ENCODE peak calls at places on chromosomes 4 and X, in seven cellular contexts. I is neural progenitor cell, T is OCI-LY7, X is mammary epithelial cell, H is lung, K is ovary, N is esophagus squamous epithelium. C is an unnamed sample.

GRCh38 chrX:37854748-37855147 is 7.4 kb upstream of the DYNLT3 start:
- DNase-seq in I (no peak), X (no peak), K (no peak), H (no peak), T (no peak), N (no peak), C (no peak)

GRCh38 chrX:71489540-71489939 is 43.4 kb upstream of the OGT start:
- DNase-seq in N (no peak), I (no peak), X (no peak), K (no peak), T (no peak), H (no peak), C (no peak)

GRCh38 chr4:162038112-162038511 is 125.7 kb downstream of the FSTL5 start:
- DNase-seq in T (no peak), K (no peak), I (no peak), X (no peak), N (no peak), H (no peak), C (no peak)

GRCh38 chr4:1533501-1534064 is 127.3 kb upstream of the NKX1-1 start:
- DNase-seq in X (no peak), T (no peak), N (no peak), I (no peak), K (no peak), H (no peak), C (peak)

GRCh38 chr4:150145950-150146340 is 67.7 kb downstream of the DCLK2 start:
- DNase-seq in I (no peak), K (no peak), T (no peak), N (no peak), H (no peak), X (no peak), C (no peak)

GRCh38 chr4:184275766-184276165 is 58.1 kb upstream of the ENPP6 start:
- DNase-seq in X (peak), I (no peak), H (no peak), T (no peak), N (no peak), K (no peak), C (no peak)

GRCh38 chrX:54825716-54826428 is 18.3 kb downstream of the MAGED2 start:
- DNase-seq in X (peak), T (peak), K (no peak), I (no peak), H (no peak), N (no peak), C (no peak)

GRCh38 chrX:48890934-48891401 is 6.6 kb downstream of the TIMM17B start:
- DNase-seq in K (no peak), H (no peak), N (no peak), T (no peak), X (no peak), I (peak), C (no peak)

GRCh38 chr4:39308576-39308975 is 57.6 kb downstream of the RFC1 start:
- DNase-seq in K (no peak), T (no peak), X (no peak), I (no peak), H (no peak), N (no peak), C (no peak)

GRCh38 chrX:25296850-25297249 is 281.1 kb upstream of the ARX start:
- DNase-seq in T (no peak), H (no peak), X (no peak), N (no peak), K (no peak), I (no peak), C (no peak)

GRCh38 chrX:17595456-17596035 is 141.7 kb upstream of the SCML1 start:
- DNase-seq in N (no peak), X (peak), K (no peak), T (no peak), I (no peak), H (no peak), C (no peak)

GRCh38 chr4:15353207-15353606 is 74.6 kb upstream of the C1QTNF7 start:
- DNase-seq in T (no peak), I (no peak), K (no peak), X (no peak), N (no peak), H (no peak), C (no peak)

GRCh38 chrX:139560221-139560620 is 29.7 kb downstream of the F9 start:
- DNase-seq in T (no peak), I (no peak), K (no peak), H (no peak), X (no peak), N (no peak), C (no peak)

GRCh38 chr4:7826176-7826908 is 113.3 kb downstream of the AFAP1 start:
- DNase-seq in I (no peak), X (no peak), H (no peak), K (no peak), N (no peak), T (no peak), C (no peak)

GRCh38 chr4:47913328-47913727 is 1.1 kb downstream of the NFXL1 start:
- DNase-seq in I (peak), H (no peak), X (peak), T (peak), K (no peak), N (no peak), C (no peak)

GRCh38 chr4:6196324-6196723 is 4.0 kb downstream of the JAKMIP1 start:
- DNase-seq in H (no peak), T (no peak), N (no peak), K (no peak), X (no peak), I (no peak), C (no peak)

GRCh38 chr4:111208970-111209369 is 586.1 kb upstream of the PITX2 start:
- DNase-seq in X (no peak), T (no peak), H (no peak), N (no peak), I (peak), K (no peak), C (no peak)

GRCh38 chr4:33746979-33747378 is 2497.3 kb downstream of the ARAP2 start:
- DNase-seq in I (no peak), H (no peak), T (no peak), X (peak), N (no peak), K (no peak), C (no peak)

GRCh38 chr4:167111622-167112021 is 122.7 kb downstream of the SPOCK3 start:
- DNase-seq in T (no peak), I (no peak), N (no peak), H (no peak), K (no peak), X (peak), C (no peak)

GRCh38 chr4:159503243-159503642 is 400.4 kb downstream of the RAPGEF2 start:
- DNase-seq in I (peak), X (no peak), H (no peak), N (no peak), T (no peak), K (no peak), C (no peak)

GRCh38 chrX:22110729-22111494 is 78.8 kb downstream of the PHEX start:
- DNase-seq in H (no peak), K (no peak), X (peak), N (no peak), T (no peak), I (no peak), C (no peak)

GRCh38 chr4:76702440-76703122 is 195.4 kb downstream of the SOWAHB start:
- DNase-seq in K (no peak), T (no peak), H (no peak), N (no peak), I (no peak), X (no peak), C (no peak)

GRCh38 chrX:97266406-97267121 is 382.9 kb downstream of the RPA4 start:
- DNase-seq in T (no peak), N (no peak), H (no peak), X (no peak), K (no peak), I (no peak), C (no peak)

GRCh38 chr4:2824329-2825183 is 19.1 kb upstream of the ADD1 start:
- DNase-seq in N (no peak), T (no peak), H (no peak), K (no peak), X (no peak), I (no peak), C (no peak)

GRCh38 chrX:107684956-107685385 is 56.7 kb downstream of the PRPS1 start:
- DNase-seq in X (peak), H (peak), I (no peak), K (peak), T (no peak), N (peak), C (no peak)

GRCh38 chr4:145618912-145619638 is at the start of gene MMAA:
- DNase-seq in I (peak), X (peak), N (peak), K (peak), H (peak), T (peak), C (peak)

GRCh38 chr4:145618210-145618911 is 824 bp upstream of the MMAA start:
- DNase-seq in T (peak), K (no peak), I (peak), X (no peak), H (no peak), N (no peak), C (no peak)

GRCh38 chr4:145623831-145624230 is 4.6 kb downstream of the MMAA start:
- DNase-seq in I (no peak), X (peak), H (no peak), N (no peak), K (no peak), T (no peak), C (no peak)

GRCh38 chr4:145614235-145614615 is 5.0 kb upstream of the MMAA start:
- DNase-seq in T (no peak), X (no peak), I (no peak), K (no peak), H (no peak), N (no peak), C (no peak)

DNA sequence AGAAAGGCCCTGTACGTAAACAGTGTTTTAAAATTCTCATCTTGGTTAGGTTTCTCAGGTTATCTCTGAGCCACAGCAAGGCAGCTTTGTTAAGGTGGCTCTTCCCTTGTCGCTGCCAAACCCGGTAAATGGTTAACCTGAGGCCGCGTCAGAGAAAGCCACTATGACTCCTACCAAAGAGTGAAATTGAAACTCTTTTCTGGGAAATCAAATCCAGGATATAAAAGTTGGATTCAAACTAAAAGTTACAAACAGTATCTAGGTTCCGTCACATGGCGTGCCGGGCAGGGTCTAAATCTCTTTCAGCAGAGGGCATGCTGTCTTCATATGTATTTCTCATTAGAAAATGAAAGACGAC is 433 bp downstream of the MMAA start:
- DNase-seq in T (no peak), H (peak), N (no peak), X (peak), I (no peak), K (peak), C (no peak)
- TF ChIP-seq CTCF in T (no peak), H (no peak), N (no peak), X (no peak), I (no peak), K (no peak), C (no peak)

GRCh38 chr4:125389713-125390112 is 75.0 kb downstream of the FAT4 start:
- DNase-seq in H (no peak), X (peak), T (no peak), N (no peak), K (no peak), I (no peak), C (no peak)

GRCh38 chr4:125387770-125388169 is 73.0 kb downstream of the FAT4 start:
- DNase-seq in I (no peak), N (no peak), T (no peak), K (no peak), H (no peak), X (no peak), C (no peak)

GRCh38 chr4:125390727-125391126 is 76.0 kb downstream of the FAT4 start:
- DNase-seq in K (no peak), H (no peak), N (no peak), X (no peak), T (no peak), I (no peak), C (no peak)

GRCh38 chr4:125388653-125389052 is 73.9 kb downstream of the FAT4 start:
- DNase-seq in T (no peak), K (no peak), I (no peak), H (no peak), N (no peak), X (peak), C (no peak)

DNA sequence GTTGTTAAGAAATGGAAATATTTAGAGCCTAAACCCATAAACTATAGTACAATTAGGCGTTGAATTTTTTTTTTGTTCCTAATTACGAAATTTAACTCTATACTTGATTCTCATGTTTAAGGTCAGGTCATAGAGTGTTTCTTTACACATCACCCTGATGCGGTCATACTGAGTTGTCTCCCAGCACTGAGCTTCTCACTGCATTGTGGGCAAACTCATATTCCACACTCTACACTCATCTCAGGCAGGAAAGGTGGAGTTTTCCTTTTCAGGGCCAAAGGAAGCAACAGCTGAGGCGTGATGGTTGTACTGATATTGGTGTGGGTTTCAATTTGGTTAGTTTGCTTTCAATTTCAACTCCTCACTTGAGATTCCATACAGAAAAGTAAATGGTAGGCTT is 75.4 kb downstream of the FAT4 start:
- DNase-seq in H (no peak), T (no peak), I (no peak), N (no peak), X (peak), K (no peak), C (no peak)
- H3K4me3 ChIP-seq in H (no peak), T (no peak), I (no peak), N (no peak), X (no peak), K (no peak), C (no peak)

GRCh38 chrX:64394874-64395567 is at the start of gene MTMR8:
- DNase-seq in K (peak), T (peak), H (peak), I (peak), N (peak), X (peak), C (peak)
- H3K27ac ChIP-seq in K (peak), T (peak), H (no peak), I (no peak), N (peak), X (no peak), C (peak)

GRCh38 chrX:9671998-9672397 is 93.6 kb downstream of the GPR143 start:
- DNase-seq in I (no peak), H (no peak), X (no peak), T (no peak), N (no peak), K (no peak), C (no peak)
- TF ChIP-seq CTCF in I (no peak), H (no peak), X (no peak), T (no peak), N (no peak), K (no peak), C (no peak)

DNA sequence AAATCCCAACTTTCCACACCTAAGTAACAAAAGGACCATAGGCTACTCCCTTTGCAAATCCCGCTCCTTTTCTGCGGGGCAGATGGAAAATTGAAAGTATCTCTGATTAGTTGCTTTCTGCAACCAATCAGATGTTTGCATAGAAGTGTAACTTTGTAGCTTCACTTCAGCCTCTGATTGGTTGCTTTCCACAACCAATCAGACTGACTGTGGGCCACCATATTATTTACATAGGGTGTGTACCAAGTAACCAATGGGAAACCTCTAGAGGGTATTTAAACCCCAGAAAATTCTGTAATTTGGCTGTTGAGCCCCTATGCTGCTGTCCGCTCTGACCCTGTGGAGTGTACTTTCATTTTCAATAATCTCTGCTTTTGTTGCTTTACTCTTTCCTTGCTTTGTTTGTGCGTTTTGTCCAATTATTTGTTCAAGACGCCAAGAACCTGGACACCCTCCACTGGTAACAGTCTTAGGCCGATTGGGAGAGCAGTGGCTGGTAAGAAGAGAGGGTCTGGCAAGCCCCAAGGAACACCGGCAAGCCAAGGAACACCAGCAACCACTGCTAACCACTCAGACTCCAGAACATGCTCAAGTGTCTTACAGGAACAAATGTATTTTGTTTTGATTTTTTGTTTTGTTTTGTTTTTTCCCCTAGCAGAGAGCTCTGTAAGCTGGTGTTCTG is 125.5 kb upstream of the MAP3K15 start:
- DNase-seq in I (no peak), K (peak), T (no peak), X (no peak), H (no peak), N (no peak), C (no peak)
- H3K4me3 ChIP-seq in I (no peak), K (no peak), T (no peak), X (no peak), H (no peak), N (no peak), C (no peak)

C was measured in WERI-Rb-1.